ENCODE peak calls at places on chromosomes 16 and 17, in nine cellular contexts. N is Peyer's patch; Y is fibroblast of lung; U is A549; I is CD4-positive, alpha-beta T cell; F is prostate gland; J is heart left ventricle; B is IMR-90; O is lung. H is an unnamed sample.

GRCh38 chr16:63592852-63593251 is 1529.0 kb downstream of the CDH11 start:
- DNase-seq in J (no peak), I (no peak), Y (no peak), N (no peak), O (no peak), F (no peak), B (no peak), U (no peak), H (no peak)

GRCh38 chr17:76139801-76140660 is 1.0 kb downstream of the FOXJ1 start:
- DNase-seq in N (no peak), O (peak), U (no peak), Y (no peak), F (no peak), I (no peak), J (no peak), B (no peak), H (no peak)

GRCh38 chr17:27609606-27610303 is 21.2 kb upstream of the LGALS9 start:
- DNase-seq in Y (no peak), I (no peak), B (peak), F (peak), J (peak), N (peak), O (no peak), U (peak), H (peak)

GRCh38 chr17:73354423-73355284 is 42.9 kb upstream of the CDC42EP4 start:
- DNase-seq in Y (no peak), J (no peak), N (no peak), B (no peak), U (no peak), I (no peak), O (no peak), F (no peak), H (no peak)

GRCh38 chr17:60390223-60390622 is 1.7 kb downstream of the USP32 start:
- DNase-seq in J (no peak), O (peak), N (no peak), F (no peak), B (peak), Y (peak), I (no peak), U (no peak), H (peak)

GRCh38 chr16:89281829-89282228 is 64.3 kb downstream of the ZNF778 start:
- DNase-seq in Y (no peak), N (no peak), F (no peak), U (no peak), I (no peak), O (no peak), B (no peak), J (no peak), H (no peak)

GRCh38 chr16:27424772-27425498 is 23.0 kb downstream of the IL21R start:
- DNase-seq in B (no peak), U (no peak), N (no peak), F (no peak), O (peak), I (no peak), Y (no peak), J (no peak), H (no peak)

GRCh38 chr17:38871992-38872605 is 2.2 kb downstream of the LASP1 start:
- DNase-seq in Y (no peak), I (no peak), O (no peak), J (no peak), N (no peak), U (no peak), B (no peak), F (no peak), H (no peak)

GRCh38 chr17:80101946-80102706 is 745 bp downstream of the GAA start:
- DNase-seq in J (no peak), N (peak), B (peak), I (no peak), F (no peak), Y (peak), O (no peak), U (no peak), H (no peak)

GRCh38 chr16:28321700-28322411 is 29.5 kb downstream of the SBK1 start:
- DNase-seq in J (no peak), F (no peak), I (peak), U (peak), Y (peak), N (peak), O (no peak), B (peak), H (peak)

GRCh38 chr16:49620158-49620867 is 235.6 kb downstream of the ZNF423 start:
- DNase-seq in F (no peak), Y (peak), U (peak), O (peak), N (peak), I (no peak), B (peak), J (peak), H (peak)

GRCh38 chr16:27547134-27547533 is 2.6 kb downstream of the GTF3C1 start:
- DNase-seq in J (peak), B (peak), U (no peak), F (no peak), N (peak), Y (peak), O (no peak), I (no peak), H (peak)

GRCh38 chr17:69048634-69049033 is 12.1 kb downstream of the ABCA9 start:
- DNase-seq in I (no peak), U (no peak), O (no peak), F (no peak), Y (no peak), N (no peak), B (no peak), J (no peak), H (no peak)

GRCh38 chr17:61235821-61236197 is 163.8 kb upstream of the TBX2 start:
- DNase-seq in J (no peak), B (peak), O (no peak), I (no peak), F (peak), U (no peak), N (no peak), Y (peak), H (no peak)

GRCh38 chr16:58578642-58579041 is 51.0 kb downstream of the CNOT1 start:
- DNase-seq in U (no peak), J (no peak), F (no peak), Y (no peak), B (no peak), N (no peak), I (no peak), O (no peak), H (no peak)

GRCh38 chr16:29678691-29679267 is at the start of gene QPRT:
- DNase-seq in Y (peak), B (peak), N (peak), I (no peak), F (no peak), O (no peak), U (peak), J (peak), H (no peak)

GRCh38 chr16:89417352-89417751 is 73.0 kb downstream of the ANKRD11 start:
- DNase-seq in B (no peak), U (no peak), O (no peak), I (no peak), F (no peak), N (peak), J (no peak), Y (no peak), H (no peak)

GRCh38 chr16:68126395-68126794 is 41.2 kb downstream of the NFATC3 start:
- DNase-seq in Y (no peak), N (no peak), O (no peak), B (no peak), U (no peak), F (no peak), I (no peak), J (no peak), H (no peak)

GRCh38 chr16:58393138-58393504 is 850 bp downstream of the GINS3 start:
- DNase-seq in J (no peak), B (no peak), F (no peak), O (no peak), I (no peak), N (no peak), Y (peak), U (no peak), H (peak)

GRCh38 chr17:17440938-17441730 is 35.7 kb upstream of the MED9 start:
- DNase-seq in U (no peak), I (no peak), Y (no peak), B (no peak), O (no peak), N (no peak), J (no peak), F (no peak), H (no peak)

GRCh38 chr16:89563639-89564392 is 3.3 kb downstream of the RPL13 start:
- DNase-seq in J (no peak), B (no peak), N (no peak), F (no peak), O (no peak), I (no peak), U (no peak), Y (no peak), H (no peak)

GRCh38 chr17:1203111-1203966 is 23.6 kb upstream of the ABR start:
- DNase-seq in O (peak), U (peak), F (peak), Y (peak), N (peak), J (peak), B (peak), I (peak), H (peak)

GRCh38 chr17:61723183-61723582 is 132.2 kb upstream of the NACA2 start:
- DNase-seq in O (no peak), J (no peak), N (no peak), U (no peak), Y (no peak), F (no peak), B (no peak), I (no peak), H (no peak)

GRCh38 chr17:1442187-1442586 is 13.8 kb downstream of the CRK start:
- DNase-seq in U (no peak), Y (no peak), N (no peak), O (no peak), I (no peak), B (no peak), J (no peak), F (no peak), H (no peak)

GRCh38 chr17:17935321-17936271 is 36.6 kb downstream of the TOM1L2 start:
- DNase-seq in O (no peak), I (no peak), B (peak), U (peak), Y (peak), F (no peak), J (no peak), N (peak), H (peak)

GRCh38 chr17:42130310-42130936 is 7.8 kb downstream of the HSPB9 start:
- DNase-seq in J (no peak), U (no peak), I (no peak), Y (no peak), B (no peak), N (no peak), F (no peak), O (no peak), H (no peak)

GRCh38 chr17:14205992-14206461 is 30.6 kb downstream of the CDRT15 start:
- DNase-seq in Y (no peak), B (no peak), F (peak), U (no peak), J (peak), O (peak), N (peak), I (peak), H (peak)

GRCh38 chr17:50273654-50274040 is 619 bp upstream of the TMEM92 start:
- DNase-seq in F (no peak), U (no peak), J (no peak), O (no peak), N (no peak), B (no peak), Y (no peak), I (no peak), H (no peak)

GRCh38 chr17:19727466-19728113 is 11.2 kb upstream of the SLC47A2 start:
- DNase-seq in N (peak), U (peak), Y (peak), O (no peak), J (peak), B (peak), I (no peak), F (peak), H (no peak)

GRCh38 chr17:44375196-44376017 is 11.8 kb upstream of the FAM171A2 start:
- DNase-seq in U (no peak), B (no peak), Y (no peak), O (no peak), J (no peak), N (no peak), I (no peak), F (no peak), H (no peak)

GRCh38 chr16:54816471-54816870 is 114.2 kb upstream of the IRX5 start:
- DNase-seq in B (no peak), O (no peak), N (no peak), I (no peak), U (no peak), F (no peak), J (no peak), Y (no peak), H (no peak)

GRCh38 chr17:65483438-65483837 is 78.0 kb downstream of the AXIN2 start:
- DNase-seq in B (no peak), U (no peak), O (no peak), J (no peak), I (no peak), F (no peak), N (no peak), Y (no peak), H (no peak)

DNA sequence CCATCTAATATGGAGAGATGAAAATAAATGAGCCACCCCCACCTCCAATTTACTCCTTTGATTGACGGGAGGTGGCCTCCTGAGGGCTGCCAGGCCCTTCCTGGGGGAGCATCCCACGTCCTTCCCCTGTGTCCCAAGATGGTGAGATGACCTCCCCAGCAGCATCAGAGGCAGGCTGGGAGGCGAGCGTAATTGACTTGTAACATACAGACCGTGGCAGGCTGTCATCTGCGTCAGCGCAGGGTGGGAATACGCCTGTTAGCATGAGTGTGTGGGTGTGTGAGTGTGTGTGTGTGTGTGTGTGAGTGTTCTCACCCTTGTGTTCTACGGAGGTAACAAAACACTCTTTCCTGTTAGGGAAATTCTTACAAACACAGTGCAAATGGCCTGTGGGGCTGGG is 156.9 kb upstream of the CIBAR2 start:
- DNase-seq in U (no peak), O (no peak), Y (no peak), F (no peak), B (no peak), I (no peak), N (no peak), J (no peak), H (no peak)
- TF ChIP-seq CTCF in U (no peak), O (no peak), Y (no peak), F (no peak), B (no peak), I (no peak), N (no peak), J (no peak), H (no peak)

GRCh38 chr17:82655038-82655479 is 6.8 kb upstream of the WDR45B start:
- DNase-seq in U (peak), F (peak), N (no peak), J (no peak), Y (no peak), B (no peak), I (no peak), O (no peak), H (no peak)
- H3K27ac ChIP-seq in U (peak), F (peak), N (peak), J (peak), Y (no peak), B (no peak), I (no peak), O (no peak), H (no peak)

DNA sequence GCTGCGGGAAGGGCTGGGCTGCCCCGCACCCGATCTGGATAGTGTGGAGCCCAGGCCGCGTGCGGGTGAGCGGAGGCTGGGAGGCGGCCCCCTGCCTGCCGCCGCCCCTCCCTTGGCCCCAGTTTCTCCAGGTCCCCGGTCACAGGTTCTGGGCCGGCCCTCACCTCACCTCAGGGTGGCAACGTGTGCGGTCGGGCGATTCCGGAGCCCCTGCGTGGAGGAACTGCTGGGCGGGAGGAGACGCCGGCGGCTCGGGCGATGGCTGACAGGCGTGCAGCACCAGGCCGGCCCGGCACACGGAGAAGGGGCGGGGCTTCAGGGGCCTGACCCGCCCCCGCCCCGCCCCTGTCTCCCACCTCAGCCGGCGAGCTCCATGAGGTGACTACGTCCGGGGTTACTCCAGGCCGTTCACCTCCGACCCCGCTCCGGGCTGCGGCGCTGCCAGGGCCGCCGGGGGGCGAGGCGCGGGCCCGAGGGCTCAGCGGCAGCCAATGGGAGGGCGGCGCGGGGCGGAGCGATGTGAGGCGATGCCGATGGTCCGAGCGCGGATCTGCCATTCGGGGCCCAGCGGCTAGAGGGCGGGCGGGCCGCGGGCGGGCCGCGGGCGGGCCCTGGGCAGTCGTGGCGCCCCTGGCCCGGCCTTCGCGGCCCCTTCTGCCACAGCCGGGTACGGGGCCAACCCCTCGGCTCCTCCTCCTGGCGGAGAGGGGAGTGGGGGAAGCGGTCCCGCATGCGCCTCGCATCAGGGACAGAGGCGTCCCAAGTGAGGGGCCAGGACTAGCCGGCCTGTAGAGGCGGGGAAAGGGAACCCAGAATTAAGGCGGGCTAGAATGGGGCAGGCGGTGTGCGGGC is 16.7 kb upstream of the C17orf78 start:
- DNase-seq in U (peak), F (peak), B (peak), O (peak), J (peak), I (peak), N (peak), Y (peak), H (peak)
- TF ChIP-seq CTCF in U (peak), F (peak), B (peak), O (no peak), J (peak), I (no peak), N (peak), Y (no peak), H (peak)

GRCh38 chr16:65833171-65833871 is 533.2 kb upstream of the CDH5 start:
- DNase-seq in I (no peak), J (no peak), O (no peak), Y (peak), F (no peak), N (no peak), U (no peak), B (peak), H (peak)
- H3K27ac ChIP-seq in I (no peak), J (no peak), O (no peak), Y (no peak), F (no peak), N (no peak), U (no peak), B (no peak), H (no peak)

GRCh38 chr16:16183562-16183961 is 39.7 kb downstream of the ABCC6 start:
- DNase-seq in U (no peak), J (no peak), Y (no peak), I (no peak), F (no peak), B (no peak), O (no peak), N (no peak), H (no peak)
- TF ChIP-seq CTCF in U (peak), J (no peak), Y (peak), I (no peak), F (no peak), B (peak), O (no peak), N (no peak), H (no peak)